ENCODE peak calls at places on chromosome 1, in five cellular contexts. P is IMR-90, B is mesenchymal stem cell, S is MM.1S, C is fibroblast of lung. O is an unnamed sample.

GRCh38 chr1:176693697-176694329 is 230.8 kb downstream of the PAPPA2 start:
- DNase-seq in B (peak; percentile 38), S (no peak), C (peak; percentile 67), P (peak; percentile 6), O (no peak)

GRCh38 chr1:97304366-97304765 is 582.8 kb downstream of the PTBP2 start:
- DNase-seq in C (no peak), S (no peak), B (peak; percentile 33), P (no peak), O (no peak)

GRCh38 chr1:75083223-75083622 is 51.0 kb upstream of the LHX8 start:
- DNase-seq in B (no peak), C (no peak), P (no peak), S (no peak), O (no peak)

GRCh38 chr1:219666242-219666641 is 53.3 kb upstream of the ZC3H11B start:
- DNase-seq in B (no peak), P (peak; percentile 32), S (no peak), C (peak; percentile 60), O (no peak)

GRCh38 chr1:59072017-59072947 is 224.6 kb upstream of the FGGY start:
- DNase-seq in C (no peak), P (peak; percentile 4), B (peak; percentile 54), S (peak; percentile 13), O (no peak)

GRCh38 chr1:157596384-157596783 is 1.5 kb downstream of the FCRL4 start:
- DNase-seq in S (peak; percentile 59), B (no peak), P (no peak), C (no peak), O (no peak)

GRCh38 chr1:39258925-39259244 is 54.4 kb downstream of the MACF1 start:
- DNase-seq in B (no peak), P (no peak), C (no peak), S (no peak), O (no peak)

GRCh38 chr1:203456577-203456976 is 19.0 kb upstream of the PRELP start:
- DNase-seq in C (no peak), S (no peak), P (no peak), B (no peak), O (no peak)

GRCh38 chr1:20494609-20495311 is 8.8 kb upstream of the CAMK2N1 start:
- DNase-seq in C (peak; percentile 92), P (peak; percentile 95), B (peak; percentile 90), S (no peak), O (no peak)

GRCh38 chr1:204872262-204872881 is 1.7 kb downstream of the NFASC start:
- DNase-seq in B (no peak), C (no peak), S (no peak), P (no peak), O (no peak)

GRCh38 chr1:117120774-117121588 is 568 bp downstream of the TRIM45 start:
- DNase-seq in P (peak; percentile 57), B (no peak), S (no peak), C (no peak), O (peak; percentile 17)

GRCh38 chr1:112727716-112728115 is 12.6 kb upstream of the PPM1J start:
- DNase-seq in P (peak; percentile 59), S (no peak), C (no peak), B (peak; percentile 21), O (no peak)

GRCh38 chr1:23799570-23800395 is 771 bp downstream of the GALE start:
- DNase-seq in B (peak; percentile 85), C (peak; percentile 73), P (peak; percentile 56), S (no peak), O (peak; percentile 92)

GRCh38 chr1:80731241-80731894 is 1069.4 kb upstream of the ADGRL2 start:
- DNase-seq in C (peak; percentile 2), P (no peak), S (no peak), B (no peak), O (no peak)

GRCh38 chr1:234558186-234558836 is 51.7 kb downstream of the IRF2BP2 start:
- DNase-seq in S (no peak), B (peak; percentile 84), P (no peak), C (no peak), O (no peak)

GRCh38 chr1:185308126-185308525 is 8.9 kb downstream of the IVNS1ABP start:
- DNase-seq in P (no peak), S (no peak), B (no peak), C (no peak), O (no peak)

GRCh38 chr1:17558954-17559617 is 19.6 kb downstream of the ARHGEF10L start:
- DNase-seq in P (no peak), S (no peak), C (no peak), B (no peak), O (no peak)

GRCh38 chr1:24903560-24903954 is 26.5 kb downstream of the RUNX3 start:
- DNase-seq in P (no peak), S (no peak), C (no peak), B (no peak), O (no peak)

GRCh38 chr1:80535446-80535845 is 1265.3 kb upstream of the ADGRL2 start:
- DNase-seq in C (no peak), P (no peak), S (no peak), B (no peak), O (no peak)

GRCh38 chr1:244010191-244010590 is 40.9 kb upstream of the ZBTB18 start:
- DNase-seq in P (peak; percentile 22), B (no peak), C (no peak), S (no peak), O (no peak)

GRCh38 chr1:183516725-183517124 is 44.4 kb downstream of the SMG7 start:
- DNase-seq in S (no peak), B (no peak), C (no peak), P (no peak), O (no peak)
- H3K9ac ChIP-seq in S (no peak overlapping the region), B (no peak overlapping the region), C (no peak overlapping the region), P (no peak overlapping the region), O (no peak overlapping the region)

GRCh38 chr1:18951416-18951815 is 5.1 kb downstream of the IFFO2 start:
- DNase-seq in C (no peak), P (no peak), B (no peak), S (no peak), O (no peak)

GRCh38 chr1:18953656-18954259 is 2.7 kb downstream of the IFFO2 start:
- DNase-seq in S (no peak), C (no peak), P (no peak), B (peak; percentile 10), O (no peak)

GRCh38 chr1:18950415-18951026 is 6.0 kb downstream of the IFFO2 start:
- DNase-seq in B (no peak), S (no peak), C (no peak), P (no peak), O (no peak)

GRCh38 chr1:18949689-18950414 is 6.6 kb downstream of the IFFO2 start:
- DNase-seq in C (peak; percentile 61), B (peak; percentile 80), S (no peak), P (peak; percentile 55), O (no peak)

DNA sequence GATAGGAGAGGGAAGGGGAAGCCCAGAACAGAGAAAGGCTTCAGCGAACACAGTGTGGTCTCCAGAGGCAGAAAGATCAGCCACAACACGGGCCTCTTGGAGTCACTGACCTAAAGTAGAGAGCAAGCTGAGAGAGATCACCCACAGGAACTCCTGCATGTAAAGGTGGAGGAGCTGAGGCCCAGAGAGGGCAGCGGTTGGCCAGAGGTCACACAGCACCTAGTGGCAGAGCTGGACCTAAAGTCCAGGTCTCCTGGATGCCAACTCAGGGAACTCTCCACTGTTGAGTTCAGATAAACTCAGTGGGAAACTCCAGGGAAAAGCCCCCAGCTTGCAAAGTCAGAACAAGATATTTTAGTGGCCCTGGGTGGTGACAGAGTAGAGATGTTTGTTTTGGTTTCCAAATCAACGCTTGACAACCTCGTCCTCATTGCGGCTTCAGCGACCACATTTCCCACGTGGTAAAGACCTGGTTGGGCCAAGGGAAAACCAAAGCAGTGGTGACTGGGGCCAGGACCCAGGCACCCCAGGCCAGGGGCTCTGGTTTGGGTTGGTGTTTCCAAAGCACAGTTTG is 4.6 kb downstream of the IFFO2 start:
- DNase-seq in B (peak; percentile 81), C (no peak), P (no peak), S (peak; percentile 78), O (no peak)
- H3K4me3 ChIP-seq in B (no peak overlapping the region), C (no peak overlapping the region), P (no peak overlapping the region), S (peak overlapping the region; percentile 51), O (no peak overlapping the region)

GRCh38 chr1:22756053-22756730 is 45.6 kb downstream of the EPHB2 start:
- DNase-seq in S (no peak), B (no peak), C (no peak), P (no peak), O (no peak)
- H3K36me3 ChIP-seq in S (no peaks in the 10 kb centered on the region), B (no peaks in the 10 kb centered on the region), C (no peaks in the 10 kb centered on the region), P (no peaks in the 10 kb centered on the region), O (no peaks in the 10 kb centered on the region)

DNA sequence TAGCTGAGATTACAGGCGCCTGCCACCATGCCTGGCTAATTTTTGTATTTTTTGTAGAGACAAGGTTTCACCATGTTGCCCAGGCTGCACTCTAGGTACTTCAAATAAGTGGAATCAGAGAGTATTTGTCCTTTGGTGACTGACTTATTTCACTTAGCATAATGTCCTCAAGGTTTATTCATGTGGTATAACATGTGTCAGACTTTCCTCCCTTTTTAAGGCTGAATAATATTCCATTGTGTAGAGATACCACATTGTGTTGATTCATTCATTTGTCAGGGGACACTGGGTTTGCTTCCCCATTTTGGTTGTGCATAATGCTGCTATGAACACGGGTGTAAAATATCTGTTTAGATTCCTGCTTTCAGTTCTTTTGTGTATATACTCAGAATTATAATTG is 34.9 kb downstream of the IL6R start:
- DNase-seq in B (no peak), C (no peak), P (no peak), S (no peak), O (no peak)
- H3K9ac ChIP-seq in B (no peak overlapping the region), C (no peak overlapping the region), P (no peak overlapping the region), S (no peak overlapping the region), O (no peak overlapping the region)

O was measured in colonic mucosa.